ENCODE peak calls at places on chromosomes 4 and X, in seven cellular contexts. T is GM12878, A is sigmoid colon, V is stomach, N is SK-N-SH, J is upper lobe of left lung, E is ovary. W is an unnamed sample. For H3K9me3, the result is how much of the 10 kb centered on the place peaks cover.

GRCh38 chr4:67327245-67327860 is 217.9 kb downstream of the CENPC start:
- DNase-seq in A (no peak), J (peak), N (peak), T (peak), V (peak), E (no peak), W (no peak)

GRCh38 chr4:183834252-183834651 is 70.9 kb upstream of the STOX2 start:
- DNase-seq in J (no peak), E (no peak), T (no peak), N (no peak), V (peak), A (no peak), W (no peak)

GRCh38 chr4:71456841-71457240 is 118.0 kb downstream of the SLC4A4 start:
- DNase-seq in E (no peak), T (no peak), A (no peak), V (no peak), N (no peak), J (no peak), W (no peak)

GRCh38 chr4:148076964-148077363 is 345.1 kb downstream of the ARHGAP10 start:
- DNase-seq in T (no peak), E (no peak), V (no peak), N (no peak), A (no peak), J (no peak), W (no peak)

GRCh38 chr4:113958766-113959540 is 20.5 kb downstream of the ARSJ start:
- DNase-seq in T (no peak), E (no peak), A (no peak), N (no peak), V (no peak), J (no peak), W (no peak)

GRCh38 chr4:82017680-82018079 is 356.1 kb downstream of the HNRNPD start:
- DNase-seq in T (no peak), E (no peak), V (no peak), N (no peak), J (no peak), A (no peak), W (no peak)

GRCh38 chr4:125985856-125986255 is 671.1 kb downstream of the FAT4 start:
- DNase-seq in A (no peak), J (no peak), E (no peak), V (no peak), T (peak), N (no peak), W (no peak)

GRCh38 chr4:184649026-184649970 is at the start of the genes CASP3 and PRIMPOL:
- DNase-seq in J (peak), T (peak), V (peak), N (peak), E (peak), A (peak), W (peak)

GRCh38 chrX:87583679-87584078 is 66.1 kb downstream of the KLHL4 start:
- DNase-seq in J (no peak), T (no peak), A (no peak), N (peak), V (peak), E (no peak), W (no peak)

GRCh38 chrX:124555036-124555595 is 208.8 kb downstream of the SH2D1A start:
- DNase-seq in T (no peak), N (no peak), A (no peak), E (no peak), J (no peak), V (no peak), W (no peak)

GRCh38 chrX:136067097-136067496 is 80.2 kb upstream of the FHL1 start:
- DNase-seq in E (no peak), J (no peak), V (no peak), A (peak), N (no peak), T (no peak), W (no peak)

GRCh38 chrX:139360356-139360755 is 170.2 kb upstream of the F9 start:
- DNase-seq in A (no peak), J (no peak), T (no peak), V (no peak), E (no peak), N (no peak), W (no peak)

GRCh38 chr4:173288296-173288695 is 45.9 kb downstream of the HMGB2 start:
- DNase-seq in T (peak), E (no peak), V (peak), A (peak), J (peak), N (peak), W (no peak)

GRCh38 chrX:122567911-122568310 is 616.2 kb upstream of the GRIA3 start:
- DNase-seq in E (no peak), N (no peak), T (no peak), J (no peak), V (no peak), A (no peak), W (no peak)

GRCh38 chrX:122777766-122778165 is 406.3 kb upstream of the GRIA3 start:
- DNase-seq in J (no peak), E (no peak), N (no peak), T (no peak), V (no peak), A (no peak), W (no peak)

GRCh38 chrX:150352114-150352513 is 11.0 kb upstream of the MAMLD1 start:
- DNase-seq in J (no peak), T (no peak), N (no peak), E (no peak), A (no peak), V (no peak), W (no peak)

GRCh38 chrX:103792916-103793540 is 16.4 kb downstream of the PLP1 start:
- DNase-seq in A (no peak), E (no peak), N (no peak), J (no peak), V (no peak), T (no peak), W (no peak)

GRCh38 chr4:156109943-156110925 is 156.6 kb upstream of the CTSO start:
- DNase-seq in A (peak), J (no peak), V (no peak), N (no peak), E (no peak), T (no peak), W (no peak)

GRCh38 chrX:107496786-107497185 is 47.3 kb downstream of the FRMPD3 start:
- DNase-seq in V (no peak), T (no peak), E (no peak), N (no peak), J (no peak), A (no peak), W (no peak)

GRCh38 chrX:100662791-100663190 is 18.8 kb downstream of the SRPX2 start:
- DNase-seq in T (no peak), J (no peak), N (no peak), E (no peak), A (no peak), V (no peak), W (no peak)

GRCh38 chrX:134551365-134552095 is 91.6 kb downstream of the HPRT1 start:
- DNase-seq in T (no peak), E (no peak), V (no peak), N (no peak), A (no peak), J (no peak), W (no peak)

GRCh38 chr4:7630559-7631287 is 196.0 kb upstream of the PSAPL1 start:
- DNase-seq in T (no peak), A (no peak), N (peak), J (no peak), E (peak), V (no peak), W (no peak)

GRCh38 chr4:138189212-138189611 is 52.9 kb downstream of the SLC7A11 start:
- DNase-seq in N (no peak), A (no peak), V (no peak), T (no peak), E (no peak), J (no peak), W (no peak)

GRCh38 chr4:156252300-156253016 is 298.8 kb upstream of the CTSO start:
- DNase-seq in V (no peak), N (no peak), T (no peak), E (no peak), A (no peak), J (no peak), W (no peak)

GRCh38 chr4:86055898-86056297 is 304.0 kb downstream of the MAPK10 start:
- DNase-seq in E (no peak), V (no peak), N (no peak), J (no peak), A (no peak), T (no peak), W (no peak)

GRCh38 chr4:130099159-130099558 is 1003.2 kb downstream of the C4orf33 start:
- DNase-seq in N (no peak), V (no peak), A (no peak), E (no peak), T (no peak), J (no peak), W (no peak)

GRCh38 chr4:144582975-144583374 is 63.0 kb upstream of the HHIP start:
- DNase-seq in T (no peak), E (no peak), A (no peak), N (no peak), V (no peak), J (no peak), W (no peak)

GRCh38 chr4:74632634-74633033 is 161.7 kb downstream of the BTC start:
- DNase-seq in T (no peak), E (no peak), A (no peak), J (peak), N (no peak), V (peak), W (no peak)

GRCh38 chr4:174714393-174715211 is 114.4 kb downstream of the GLRA3 start:
- DNase-seq in V (peak), N (peak), A (peak), T (no peak), E (no peak), J (peak), W (no peak)

GRCh38 chr4:38163216-38164006 is 203.2 kb downstream of the PTTG2 start:
- DNase-seq in N (no peak), A (no peak), V (peak), T (no peak), J (no peak), E (no peak), W (no peak)

GRCh38 chr4:97498875-97499274 is 644.4 kb downstream of the STPG2 start:
- DNase-seq in T (no peak), V (no peak), E (no peak), A (no peak), J (no peak), N (no peak), W (no peak)

GRCh38 chrX:111006119-111006518 is 89.9 kb upstream of the PAK3 start:
- DNase-seq in V (no peak), E (no peak), A (no peak), T (no peak), N (no peak), J (no peak), W (no peak)

GRCh38 chr4:153649572-153649991 is 34.5 kb upstream of the TLR2 start:
- DNase-seq in J (no peak), N (no peak), T (no peak), A (no peak), V (no peak), E (no peak), W (no peak)

GRCh38 chrX:107747596-107748161 is 27.9 kb downstream of the TSC22D3 start:
- DNase-seq in J (peak), V (no peak), T (no peak), E (peak), A (no peak), N (no peak), W (no peak)

GRCh38 chrX:11837437-11837836 is 79.4 kb downstream of the MSL3 start:
- DNase-seq in J (no peak), T (no peak), N (no peak), E (no peak), V (no peak), A (no peak), W (no peak)

GRCh38 chr4:39976141-39976944 is 1.4 kb downstream of the PDS5A start:
- DNase-seq in V (peak), E (peak), T (no peak), J (peak), N (peak), A (peak), W (peak)

GRCh38 chr4:72631296-72631695 is 62.3 kb upstream of the ADAMTS3 start:
- DNase-seq in V (no peak), A (peak), J (no peak), T (no peak), N (peak), E (peak), W (no peak)

GRCh38 chr4:83639849-83640493 is 104.1 kb downstream of the GPAT3 start:
- DNase-seq in A (no peak), E (peak), N (peak), T (peak), V (peak), J (peak), W (no peak)

GRCh38 chrX:151830911-151831310 is 81.8 kb upstream of the MAGEA4 start:
- DNase-seq in V (no peak), E (no peak), T (no peak), N (no peak), A (no peak), J (no peak), W (peak)

DNA sequence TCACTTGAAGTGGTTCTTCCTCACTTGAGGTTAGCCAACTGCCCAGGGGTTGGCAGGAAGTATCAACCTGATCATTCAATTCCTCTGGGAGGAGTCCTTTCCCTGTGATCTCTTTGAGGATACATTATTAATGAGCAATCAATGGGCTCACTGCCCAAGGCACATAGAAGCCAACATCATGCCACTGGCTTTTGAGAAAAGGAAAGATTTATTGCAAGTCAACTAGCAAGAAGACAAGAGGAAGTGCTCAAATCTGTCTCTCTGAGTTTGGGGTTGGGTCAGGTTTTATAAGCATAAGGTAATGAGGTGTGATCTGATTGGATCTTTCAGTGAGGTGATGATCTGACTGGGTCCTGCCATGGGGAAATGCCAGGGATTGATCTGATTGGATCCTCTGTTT is 39.6 kb downstream of the FGFBP1 start:
- DNase-seq in J (no peak), V (no peak), T (no peak), N (no peak), E (no peak), A (no peak), W (no peak)
- TF ChIP-seq CTCF in J (no peak), V (no peak), T (no peak), N (no peak), E (no peak), A (no peak), W (no peak)

GRCh38 chrX:37653397-37654085 is 32.0 kb upstream of the XK start:
- DNase-seq in A (no peak), E (no peak), T (no peak), N (no peak), J (no peak), V (no peak), W (no peak)

GRCh38 chrX:37658352-37659030 is 27.1 kb upstream of the XK start:
- DNase-seq in J (no peak), E (no peak), V (no peak), A (no peak), T (no peak), N (no peak), W (no peak)

GRCh38 chrX:37662181-37662580 is 23.4 kb upstream of the XK start:
- DNase-seq in N (no peak), E (no peak), V (no peak), J (no peak), A (no peak), T (no peak), W (no peak)

GRCh38 chrX:37659047-37659446 is 26.5 kb upstream of the XK start:
- DNase-seq in E (no peak), V (no peak), N (no peak), J (no peak), A (no peak), T (no peak), W (no peak)
- TF ChIP-seq EP300 in E (no peak), V (no peak), N (no peak), J (no peak), A (no peak), T (no peak), W (no peak)

GRCh38 chr4:1337376-1337831 is 9.6 kb upstream of the UVSSA start:
- DNase-seq in V (peak), A (no peak), E (no peak), J (no peak), T (no peak), N (no peak), W (no peak)
- H3K9me3 ChIP-seq in V (under half), A (under half), E (under half), J (under half), T (under half), N (under half), W (under half)

GRCh38 chr4:164765096-164765495 is 11.2 kb downstream of the SMIM31 start:
- DNase-seq in T (no peak), J (no peak), N (no peak), A (no peak), V (no peak), E (no peak), W (no peak)

GRCh38 chr4:164770051-164770724 is 16.3 kb downstream of the SMIM31 start:
- DNase-seq in T (no peak), N (no peak), A (no peak), J (no peak), E (no peak), V (no peak), W (no peak)

GRCh38 chr4:164771088-164771487 is 17.2 kb downstream of the SMIM31 start:
- DNase-seq in T (no peak), A (no peak), J (no peak), E (no peak), N (no peak), V (no peak), W (no peak)

GRCh38 chr4:164772076-164772475 is 18.1 kb downstream of the SMIM31 start:
- DNase-seq in J (no peak), A (no peak), E (no peak), T (no peak), V (no peak), N (no peak), W (no peak)

DNA sequence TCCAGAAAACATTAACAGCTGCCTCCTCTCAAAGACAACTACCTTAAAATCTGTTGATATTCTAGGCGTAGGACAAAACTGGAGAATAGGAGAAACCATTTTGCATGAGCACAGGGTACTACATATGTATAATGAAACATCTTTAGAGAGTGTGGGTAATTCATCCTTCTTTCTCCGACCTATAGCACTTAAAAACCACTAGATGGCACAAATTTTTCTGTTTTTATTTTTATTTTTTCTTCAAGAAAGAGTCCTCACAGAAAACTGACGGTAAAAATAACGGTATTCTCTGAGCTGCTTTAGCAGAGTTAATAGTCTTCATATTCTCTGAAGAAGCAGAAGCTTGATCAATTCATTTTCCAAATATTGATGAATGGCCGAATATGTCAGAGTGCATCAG is 14.6 kb downstream of the SMIM31 start:
- DNase-seq in A (no peak), E (no peak), J (no peak), N (no peak), V (no peak), T (no peak), W (no peak)
- TF ChIP-seq CTCF in A (no peak), E (no peak), J (no peak), N (peak), V (peak), T (peak), W (no peak)

DNA sequence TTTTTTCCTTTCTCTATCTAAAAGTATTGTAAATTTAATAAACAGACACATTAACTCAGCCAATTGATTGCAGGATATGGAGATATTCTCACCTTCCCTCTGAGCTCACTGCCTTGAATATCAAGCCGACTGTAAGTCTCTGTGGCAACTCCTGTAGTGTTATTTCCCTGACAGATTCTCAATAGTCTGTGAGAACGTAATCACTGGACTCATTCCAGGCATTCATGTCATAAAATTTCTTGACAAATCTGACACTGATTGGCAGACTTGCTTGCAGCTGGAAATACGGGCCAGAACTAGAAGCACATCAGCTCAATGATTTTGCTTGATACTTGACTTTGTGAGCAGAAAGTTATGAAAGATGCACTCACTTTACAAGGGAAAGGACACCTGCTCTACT is 29.6 kb downstream of the FAM47B start:
- DNase-seq in J (no peak), T (no peak), N (no peak), E (no peak), A (no peak), V (no peak), W (no peak)
- TF ChIP-seq EP300 in J (no peak), T (no peak), N (no peak), E (no peak), A (no peak), V (no peak), W (no peak)

DNA sequence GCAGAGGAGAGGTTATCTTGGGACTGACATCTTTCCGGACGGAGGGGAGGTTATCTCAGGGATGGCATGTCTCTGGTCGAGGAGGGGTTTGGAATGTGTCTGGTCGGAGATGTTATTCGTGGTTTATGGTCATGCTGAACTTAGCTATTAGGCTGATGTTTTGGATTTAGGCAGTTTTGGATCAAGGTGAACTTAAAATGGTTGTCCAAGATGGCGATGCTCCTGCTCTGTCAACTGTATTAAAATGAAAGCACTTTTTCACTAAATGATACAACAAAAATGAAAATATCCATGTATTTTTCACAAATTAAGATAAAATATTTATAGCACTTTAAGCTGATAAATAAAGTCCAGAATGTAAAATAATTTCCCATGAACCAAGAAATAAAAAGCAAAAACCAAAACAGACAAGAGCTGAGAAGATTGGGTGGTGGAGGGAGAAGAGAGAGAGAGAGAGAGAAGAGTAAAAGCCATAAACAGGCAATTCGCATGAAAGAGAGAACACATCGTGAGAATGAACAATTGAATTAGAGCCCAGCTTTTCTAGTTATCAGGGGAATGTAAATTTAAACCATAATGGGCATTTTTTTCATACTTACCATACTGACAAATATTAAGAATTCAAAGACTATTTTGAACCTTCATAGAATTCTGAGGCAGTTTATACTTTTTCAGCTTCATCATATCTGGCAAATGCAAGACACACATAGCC is 2236.0 kb upstream of the AGA start:
- DNase-seq in A (no peak), V (no peak), J (no peak), E (no peak), T (no peak), N (no peak), W (no peak)
- H3K9me3 ChIP-seq in A (under half), V (under half), J (under half), E (under half), T (under half), N (under half), W (under half)

W was measured in esophagus muscularis mucosa.